ENCODE peak calls at places on chromosome 11, in nine cellular contexts. One of them, this sample, is unnamed.

GRCh38 chr11:44766112-44766971 is 39.6 kb downstream of the TSPAN18 start:
- DNase-seq in skeletal muscle cell: peak
- DNase-seq in NCI-H2227 treated with DMSO at 0.1 percent for 48 hours: peak
- DNase-seq in Caki2: no peak
- DNase-seq in islet precursor cell: peak
- DNase-seq in cardiac fibroblast: peak
- DNase-seq in GM12878: no peak
- DNase-seq in CD8-positive, alpha-beta memory T cell: no peak
- DNase-seq in activated T-cell treated with anti-CD3 and anti-CD28 coated beads, Interleukin-2, amount 50 U/mL, for 4 hours: no peak
- DNase-seq in this sample: peak

GRCh38 chr11:36192723-36193619 is 96.3 kb downstream of the COMMD9 start:
- DNase-seq in skeletal muscle cell: no peak
- DNase-seq in NCI-H2227 treated with DMSO at 0.1 percent for 48 hours: no peak
- DNase-seq in Caki2: no peak
- DNase-seq in islet precursor cell: no peak
- DNase-seq in cardiac fibroblast: no peak
- DNase-seq in GM12878: no peak
- DNase-seq in CD8-positive, alpha-beta memory T cell: no peak
- DNase-seq in activated T-cell treated with anti-CD3 and anti-CD28 coated beads, Interleukin-2, amount 50 U/mL, for 4 hours: no peak
- DNase-seq in this sample: no peak

GRCh38 chr11:128355558-128355957 is 231.8 kb downstream of the ETS1 start:
- DNase-seq in skeletal muscle cell: no peak
- DNase-seq in NCI-H2227 treated with DMSO at 0.1 percent for 48 hours: no peak
- DNase-seq in Caki2: no peak
- DNase-seq in islet precursor cell: no peak
- DNase-seq in cardiac fibroblast: no peak
- DNase-seq in GM12878: no peak
- DNase-seq in CD8-positive, alpha-beta memory T cell: no peak
- DNase-seq in activated T-cell treated with anti-CD3 and anti-CD28 coated beads, Interleukin-2, amount 50 U/mL, for 4 hours: no peak
- DNase-seq in this sample: no peak

GRCh38 chr11:5922749-5923426 is 19.2 kb upstream of the OR56A3 start:
- DNase-seq in skeletal muscle cell: no peak
- DNase-seq in NCI-H2227 treated with DMSO at 0.1 percent for 48 hours: no peak
- DNase-seq in Caki2: peak
- DNase-seq in islet precursor cell: no peak
- DNase-seq in cardiac fibroblast: peak
- DNase-seq in GM12878: peak
- DNase-seq in CD8-positive, alpha-beta memory T cell: no peak
- DNase-seq in activated T-cell treated with anti-CD3 and anti-CD28 coated beads, Interleukin-2, amount 50 U/mL, for 4 hours: no peak
- DNase-seq in this sample: no peak

GRCh38 chr11:60370811-60371297 is 7.5 kb upstream of the MS4A7 start:
- DNase-seq in skeletal muscle cell: no peak
- DNase-seq in NCI-H2227 treated with DMSO at 0.1 percent for 48 hours: no peak
- DNase-seq in Caki2: no peak
- DNase-seq in islet precursor cell: no peak
- DNase-seq in cardiac fibroblast: peak
- DNase-seq in GM12878: no peak
- DNase-seq in CD8-positive, alpha-beta memory T cell: no peak
- DNase-seq in activated T-cell treated with anti-CD3 and anti-CD28 coated beads, Interleukin-2, amount 50 U/mL, for 4 hours: no peak
- DNase-seq in this sample: no peak

GRCh38 chr11:111362887-111363411 is 16.1 kb downstream of the POU2AF1 start:
- DNase-seq in skeletal muscle cell: no peak
- DNase-seq in NCI-H2227 treated with DMSO at 0.1 percent for 48 hours: no peak
- DNase-seq in Caki2: no peak
- DNase-seq in islet precursor cell: no peak
- DNase-seq in cardiac fibroblast: no peak
- DNase-seq in GM12878: no peak
- DNase-seq in CD8-positive, alpha-beta memory T cell: no peak
- DNase-seq in activated T-cell treated with anti-CD3 and anti-CD28 coated beads, Interleukin-2, amount 50 U/mL, for 4 hours: no peak
- DNase-seq in this sample: no peak

GRCh38 chr11:6599449-6599848 is 4.0 kb downstream of the RRP8 start:
- DNase-seq in skeletal muscle cell: no peak
- DNase-seq in NCI-H2227 treated with DMSO at 0.1 percent for 48 hours: no peak
- DNase-seq in Caki2: no peak
- DNase-seq in islet precursor cell: no peak
- DNase-seq in cardiac fibroblast: no peak
- DNase-seq in GM12878: no peak
- DNase-seq in CD8-positive, alpha-beta memory T cell: no peak
- DNase-seq in activated T-cell treated with anti-CD3 and anti-CD28 coated beads, Interleukin-2, amount 50 U/mL, for 4 hours: no peak
- DNase-seq in this sample: no peak

GRCh38 chr11:59174664-59175033 is 2.7 kb downstream of the DTX4 start:
- DNase-seq in skeletal muscle cell: no peak
- DNase-seq in NCI-H2227 treated with DMSO at 0.1 percent for 48 hours: no peak
- DNase-seq in Caki2: peak
- DNase-seq in islet precursor cell: peak
- DNase-seq in cardiac fibroblast: no peak
- DNase-seq in GM12878: no peak
- DNase-seq in CD8-positive, alpha-beta memory T cell: no peak
- DNase-seq in activated T-cell treated with anti-CD3 and anti-CD28 coated beads, Interleukin-2, amount 50 U/mL, for 4 hours: no peak
- DNase-seq in this sample: no peak

GRCh38 chr11:33474866-33475265 is 217.7 kb downstream of the HIPK3 start:
- DNase-seq in skeletal muscle cell: no peak
- DNase-seq in NCI-H2227 treated with DMSO at 0.1 percent for 48 hours: no peak
- DNase-seq in Caki2: no peak
- DNase-seq in islet precursor cell: no peak
- DNase-seq in cardiac fibroblast: no peak
- DNase-seq in GM12878: no peak
- DNase-seq in CD8-positive, alpha-beta memory T cell: no peak
- DNase-seq in activated T-cell treated with anti-CD3 and anti-CD28 coated beads, Interleukin-2, amount 50 U/mL, for 4 hours: no peak
- DNase-seq in this sample: no peak

GRCh38 chr11:129932385-129933067 is 37.1 kb upstream of the NFRKB start:
- DNase-seq in skeletal muscle cell: no peak
- DNase-seq in NCI-H2227 treated with DMSO at 0.1 percent for 48 hours: no peak
- DNase-seq in Caki2: no peak
- DNase-seq in islet precursor cell: no peak
- DNase-seq in cardiac fibroblast: no peak
- DNase-seq in GM12878: no peak
- DNase-seq in CD8-positive, alpha-beta memory T cell: no peak
- DNase-seq in activated T-cell treated with anti-CD3 and anti-CD28 coated beads, Interleukin-2, amount 50 U/mL, for 4 hours: no peak
- DNase-seq in this sample: no peak

GRCh38 chr11:120400564-120401364 is 64.6 kb downstream of the ARHGEF12 start:
- DNase-seq in skeletal muscle cell: peak
- DNase-seq in NCI-H2227 treated with DMSO at 0.1 percent for 48 hours: peak
- DNase-seq in Caki2: peak
- DNase-seq in islet precursor cell: no peak
- DNase-seq in cardiac fibroblast: peak
- DNase-seq in GM12878: peak
- DNase-seq in CD8-positive, alpha-beta memory T cell: no peak
- DNase-seq in activated T-cell treated with anti-CD3 and anti-CD28 coated beads, Interleukin-2, amount 50 U/mL, for 4 hours: no peak
- DNase-seq in this sample: no peak

GRCh38 chr11:112227002-112227401 is 774 bp downstream of the PTS start:
- DNase-seq in skeletal muscle cell: no peak
- DNase-seq in NCI-H2227 treated with DMSO at 0.1 percent for 48 hours: no peak
- DNase-seq in Caki2: peak
- DNase-seq in islet precursor cell: no peak
- DNase-seq in cardiac fibroblast: peak
- DNase-seq in GM12878: no peak
- DNase-seq in CD8-positive, alpha-beta memory T cell: no peak
- DNase-seq in activated T-cell treated with anti-CD3 and anti-CD28 coated beads, Interleukin-2, amount 50 U/mL, for 4 hours: no peak
- DNase-seq in this sample: peak

GRCh38 chr11:18706330-18707243 is 8.0 kb downstream of the TMEM86A start:
- DNase-seq in skeletal muscle cell: no peak
- DNase-seq in NCI-H2227 treated with DMSO at 0.1 percent for 48 hours: peak
- DNase-seq in Caki2: no peak
- DNase-seq in islet precursor cell: no peak
- DNase-seq in cardiac fibroblast: no peak
- DNase-seq in GM12878: no peak
- DNase-seq in CD8-positive, alpha-beta memory T cell: peak
- DNase-seq in activated T-cell treated with anti-CD3 and anti-CD28 coated beads, Interleukin-2, amount 50 U/mL, for 4 hours: peak
- DNase-seq in this sample: peak

GRCh38 chr11:96520939-96521338 is 131.1 kb downstream of the JRKL start:
- DNase-seq in skeletal muscle cell: no peak
- DNase-seq in NCI-H2227 treated with DMSO at 0.1 percent for 48 hours: no peak
- DNase-seq in Caki2: no peak
- DNase-seq in islet precursor cell: no peak
- DNase-seq in cardiac fibroblast: no peak
- DNase-seq in GM12878: no peak
- DNase-seq in CD8-positive, alpha-beta memory T cell: no peak
- DNase-seq in activated T-cell treated with anti-CD3 and anti-CD28 coated beads, Interleukin-2, amount 50 U/mL, for 4 hours: no peak
- DNase-seq in this sample: no peak

GRCh38 chr11:1797391-1798125 is 33.8 kb upstream of the CTSD start:
- DNase-seq in skeletal muscle cell: no peak
- DNase-seq in NCI-H2227 treated with DMSO at 0.1 percent for 48 hours: no peak
- DNase-seq in Caki2: no peak
- DNase-seq in islet precursor cell: no peak
- DNase-seq in cardiac fibroblast: no peak
- DNase-seq in GM12878: no peak
- DNase-seq in CD8-positive, alpha-beta memory T cell: no peak
- DNase-seq in activated T-cell treated with anti-CD3 and anti-CD28 coated beads, Interleukin-2, amount 50 U/mL, for 4 hours: no peak
- DNase-seq in this sample: no peak

GRCh38 chr11:68904458-68904847 is 762 bp downstream of the IGHMBP2 start:
- DNase-seq in skeletal muscle cell: no peak
- DNase-seq in NCI-H2227 treated with DMSO at 0.1 percent for 48 hours: no peak
- DNase-seq in Caki2: peak
- DNase-seq in islet precursor cell: no peak
- DNase-seq in cardiac fibroblast: no peak
- DNase-seq in GM12878: no peak
- DNase-seq in CD8-positive, alpha-beta memory T cell: no peak
- DNase-seq in activated T-cell treated with anti-CD3 and anti-CD28 coated beads, Interleukin-2, amount 50 U/mL, for 4 hours: no peak
- DNase-seq in this sample: no peak

GRCh38 chr11:1291295-1292017 is 18.0 kb downstream of the TOLLIP start:
- DNase-seq in skeletal muscle cell: no peak
- DNase-seq in NCI-H2227 treated with DMSO at 0.1 percent for 48 hours: no peak
- DNase-seq in Caki2: no peak
- DNase-seq in islet precursor cell: no peak
- DNase-seq in cardiac fibroblast: no peak
- DNase-seq in GM12878: no peak
- DNase-seq in CD8-positive, alpha-beta memory T cell: no peak
- DNase-seq in activated T-cell treated with anti-CD3 and anti-CD28 coated beads, Interleukin-2, amount 50 U/mL, for 4 hours: no peak
- DNase-seq in this sample: no peak

GRCh38 chr11:79174045-79175008 is 266.5 kb downstream of the TENM4 start:
- DNase-seq in skeletal muscle cell: peak
- DNase-seq in NCI-H2227 treated with DMSO at 0.1 percent for 48 hours: peak
- DNase-seq in Caki2: no peak
- DNase-seq in islet precursor cell: peak
- DNase-seq in cardiac fibroblast: peak
- DNase-seq in GM12878: no peak
- DNase-seq in CD8-positive, alpha-beta memory T cell: no peak
- DNase-seq in activated T-cell treated with anti-CD3 and anti-CD28 coated beads, Interleukin-2, amount 50 U/mL, for 4 hours: no peak
- DNase-seq in this sample: peak

GRCh38 chr11:19506803-19507466 is 205.7 kb upstream of the NAV2 start:
- DNase-seq in skeletal muscle cell: no peak
- DNase-seq in NCI-H2227 treated with DMSO at 0.1 percent for 48 hours: no peak
- DNase-seq in Caki2: no peak
- DNase-seq in islet precursor cell: no peak
- DNase-seq in cardiac fibroblast: no peak
- DNase-seq in GM12878: no peak
- DNase-seq in CD8-positive, alpha-beta memory T cell: no peak
- DNase-seq in activated T-cell treated with anti-CD3 and anti-CD28 coated beads, Interleukin-2, amount 50 U/mL, for 4 hours: no peak
- DNase-seq in this sample: no peak

GRCh38 chr11:73402834-73403185 is 26.6 kb downstream of the RELT start:
- DNase-seq in skeletal muscle cell: no peak
- DNase-seq in NCI-H2227 treated with DMSO at 0.1 percent for 48 hours: no peak
- DNase-seq in Caki2: no peak
- DNase-seq in islet precursor cell: no peak
- DNase-seq in cardiac fibroblast: peak
- DNase-seq in GM12878: no peak
- DNase-seq in CD8-positive, alpha-beta memory T cell: no peak
- DNase-seq in activated T-cell treated with anti-CD3 and anti-CD28 coated beads, Interleukin-2, amount 50 U/mL, for 4 hours: no peak
- DNase-seq in this sample: peak

GRCh38 chr11:78766997-78767396 is 192.3 kb upstream of the NARS2 start:
- DNase-seq in skeletal muscle cell: no peak
- DNase-seq in NCI-H2227 treated with DMSO at 0.1 percent for 48 hours: no peak
- DNase-seq in Caki2: no peak
- DNase-seq in islet precursor cell: no peak
- DNase-seq in cardiac fibroblast: no peak
- DNase-seq in GM12878: no peak
- DNase-seq in CD8-positive, alpha-beta memory T cell: no peak
- DNase-seq in activated T-cell treated with anti-CD3 and anti-CD28 coated beads, Interleukin-2, amount 50 U/mL, for 4 hours: no peak
- DNase-seq in this sample: no peak

GRCh38 chr11:2585566-2586090 is 114.2 kb downstream of the KCNQ1OT1 start:
- DNase-seq in skeletal muscle cell: no peak
- DNase-seq in NCI-H2227 treated with DMSO at 0.1 percent for 48 hours: no peak
- DNase-seq in Caki2: no peak
- DNase-seq in islet precursor cell: peak
- DNase-seq in cardiac fibroblast: no peak
- DNase-seq in GM12878: no peak
- DNase-seq in CD8-positive, alpha-beta memory T cell: no peak
- DNase-seq in activated T-cell treated with anti-CD3 and anti-CD28 coated beads, Interleukin-2, amount 50 U/mL, for 4 hours: no peak
- DNase-seq in this sample: peak

GRCh38 chr11:117199916-117200812 is 994 bp downstream of the TAGLN start:
- DNase-seq in skeletal muscle cell: no peak
- DNase-seq in NCI-H2227 treated with DMSO at 0.1 percent for 48 hours: no peak
- DNase-seq in Caki2: no peak
- DNase-seq in islet precursor cell: no peak
- DNase-seq in cardiac fibroblast: no peak
- DNase-seq in GM12878: no peak
- DNase-seq in CD8-positive, alpha-beta memory T cell: no peak
- DNase-seq in activated T-cell treated with anti-CD3 and anti-CD28 coated beads, Interleukin-2, amount 50 U/mL, for 4 hours: no peak
- DNase-seq in this sample: peak

GRCh38 chr11:23112987-23113886 is 253.0 kb upstream of the CCDC179 start:
- DNase-seq in skeletal muscle cell: peak
- DNase-seq in NCI-H2227 treated with DMSO at 0.1 percent for 48 hours: peak
- DNase-seq in Caki2: peak
- DNase-seq in islet precursor cell: no peak
- DNase-seq in cardiac fibroblast: peak
- DNase-seq in GM12878: no peak
- DNase-seq in CD8-positive, alpha-beta memory T cell: no peak
- DNase-seq in activated T-cell treated with anti-CD3 and anti-CD28 coated beads, Interleukin-2, amount 50 U/mL, for 4 hours: no peak
- DNase-seq in this sample: peak